ENCODE peak calls at places on chromosomes 12 and 14, in four cellular contexts. V is A549, I is gastrocnemius medialis, A is spleen. W is an unnamed sample.

GRCh38 chr14:106436310-106436905 is 910.0 kb downstream of the TMEM121 start:
- DNase-seq in V (peak), I (no peak), A (peak), W (peak)

GRCh38 chr14:96902004-96902403 is 104.8 kb downstream of the VRK1 start:
- DNase-seq in V (no peak), I (no peak), A (no peak), W (no peak)

GRCh38 chr14:89851031-89851430 is 103.5 kb downstream of the EFCAB11 start:
- DNase-seq in A (no peak), I (no peak), V (no peak), W (no peak)

GRCh38 chr12:80189241-80189640 is 89.9 kb downstream of the OTOGL start:
- DNase-seq in I (no peak), V (no peak), A (no peak), W (no peak)

GRCh38 chr14:100677152-100677924 is 49.4 kb upstream of the DLK1 start:
- DNase-seq in V (no peak), I (no peak), A (peak), W (peak)

GRCh38 chr14:41423503-41423902 is 183.2 kb upstream of the LRFN5 start:
- DNase-seq in A (no peak), I (no peak), V (no peak), W (no peak)

GRCh38 chr14:64673329-64673728 is 30.9 kb upstream of the PLEKHG3 start:
- DNase-seq in A (peak), V (no peak), I (no peak), W (no peak)

GRCh38 chr14:69154779-69155178 is 1.9 kb upstream of the DCAF5 start:
- DNase-seq in V (peak), A (no peak), I (no peak), W (peak)

GRCh38 chr12:63863658-63864455 is 19.4 kb downstream of the SRGAP1 start:
- DNase-seq in V (no peak), I (no peak), A (no peak), W (no peak)

GRCh38 chr12:88985631-88986030 is 366.7 kb downstream of the DUSP6 start:
- DNase-seq in A (no peak), V (no peak), I (no peak), W (peak)

GRCh38 chr14:92173668-92174067 is 51.9 kb downstream of the CPSF2 start:
- DNase-seq in A (no peak), V (no peak), I (no peak), W (no peak)

GRCh38 chr12:92290016-92290685 is 144.5 kb upstream of the BTG1 start:
- DNase-seq in I (no peak), V (no peak), A (no peak), W (peak)

GRCh38 chr12:110253176-110253575 is 27.9 kb upstream of the ATP2A2 start:
- DNase-seq in V (no peak), A (no peak), I (peak), W (no peak)

GRCh38 chr12:561116-561705 is 101.5 kb downstream of the B4GALNT3 start:
- DNase-seq in A (peak), I (no peak), V (no peak), W (no peak)

GRCh38 chr14:102694530-102695171 is 82.6 kb upstream of the TRAF3 start:
- DNase-seq in A (no peak), I (peak), V (peak), W (peak)

GRCh38 chr12:122852336-122853275 is 17.3 kb downstream of the HIP1R start:
- DNase-seq in A (no peak), V (no peak), I (no peak), W (no peak)

GRCh38 chr12:105773501-105773900 is 365.3 kb downstream of the NUAK1 start:
- DNase-seq in I (no peak), A (no peak), V (no peak), W (no peak)

GRCh38 chr12:6070472-6071257 is 53.8 kb downstream of the VWF start:
- DNase-seq in V (no peak), I (no peak), A (no peak), W (no peak)

GRCh38 chr14:31219169-31219568 is 11.6 kb upstream of the HECTD1 start:
- DNase-seq in I (no peak), V (no peak), A (no peak), W (no peak)

GRCh38 chr12:76379261-76379660 is 31.0 kb upstream of the BBS10 start:
- DNase-seq in V (no peak), A (no peak), I (no peak), W (no peak)

GRCh38 chr14:65957631-65958205 is 528.5 kb upstream of the CCDC196 start:
- DNase-seq in A (no peak), V (no peak), I (no peak), W (no peak)

GRCh38 chr14:93035917-93036651 is 79.6 kb downstream of the ITPK1 start:
- DNase-seq in I (no peak), A (peak), V (no peak), W (no peak)

GRCh38 chr12:61808856-61809255 is 451.3 kb upstream of the USP15 start:
- DNase-seq in V (no peak), A (no peak), I (no peak), W (no peak)

GRCh38 chr12:112164326-112164660 is 38.9 kb downstream of the TRAFD1 start:
- DNase-seq in A (no peak), I (no peak), V (no peak), W (no peak)

GRCh38 chr12:76611533-76611932 is 52.0 kb upstream of the OSBPL8 start:
- DNase-seq in V (no peak), A (no peak), I (no peak), W (no peak)

GRCh38 chr14:59274991-59275391 is 86.5 kb downstream of the DAAM1 start:
- DNase-seq in I (no peak), V (no peak), A (peak), W (peak)

GRCh38 chr12:127083028-127083949 is 1183.7 kb upstream of the TMEM132C start:
- DNase-seq in I (no peak), A (no peak), V (peak), W (peak)

GRCh38 chr14:65462411-65462810 is 49.9 kb downstream of the FUT8 start:
- DNase-seq in V (no peak), I (no peak), A (no peak), W (no peak)

GRCh38 chr12:120586216-120586615 is 5.0 kb upstream of the POP5 start:
- DNase-seq in A (no peak), I (no peak), V (no peak), W (no peak)

GRCh38 chr12:76449572-76449971 is 101.4 kb upstream of the BBS10 start:
- DNase-seq in V (no peak), A (no peak), I (no peak), W (peak)

GRCh38 chr12:51307655-51308593 is 16.1 kb downstream of the BIN2 start:
- DNase-seq in I (no peak), A (no peak), V (peak), W (no peak)

GRCh38 chr14:95796846-95797245 is 79.8 kb upstream of the TUNAR start:
- DNase-seq in I (no peak), V (no peak), A (no peak), W (no peak)

GRCh38 chr14:77403798-77404197 is 19.5 kb downstream of the NOXRED1 start:
- DNase-seq in I (no peak), V (no peak), A (no peak), W (no peak)

GRCh38 chr14:77406086-77406485 is 17.2 kb downstream of the NOXRED1 start:
- DNase-seq in I (no peak), V (no peak), A (no peak), W (no peak)

GRCh38 chr14:77407158-77407557 is 16.2 kb downstream of the NOXRED1 start:
- DNase-seq in V (no peak), A (no peak), I (no peak), W (no peak)

GRCh38 chr14:77406718-77407117 is 16.6 kb downstream of the NOXRED1 start:
- DNase-seq in I (no peak), A (no peak), V (no peak), W (no peak)

GRCh38 chr14:77409131-77409533 is 14.2 kb downstream of the NOXRED1 start:
- DNase-seq in A (no peak), V (no peak), I (no peak), W (no peak)
- TF ChIP-seq CTCF in A (peak), V (peak), I (no peak), W (peak)

GRCh38 chr12:11814362-11814761 is 164.9 kb downstream of the ETV6 start:
- DNase-seq in A (no peak), I (no peak), V (no peak), W (peak)

GRCh38 chr12:11813422-11813813 is 163.9 kb downstream of the ETV6 start:
- DNase-seq in A (no peak), I (no peak), V (no peak), W (peak)

GRCh38 chr12:11812558-11813421 is 163.3 kb downstream of the ETV6 start:
- DNase-seq in V (no peak), I (no peak), A (peak), W (peak)

GRCh38 chr12:11810160-11810559 is 160.7 kb downstream of the ETV6 start:
- DNase-seq in A (no peak), I (no peak), V (no peak), W (no peak)

DNA sequence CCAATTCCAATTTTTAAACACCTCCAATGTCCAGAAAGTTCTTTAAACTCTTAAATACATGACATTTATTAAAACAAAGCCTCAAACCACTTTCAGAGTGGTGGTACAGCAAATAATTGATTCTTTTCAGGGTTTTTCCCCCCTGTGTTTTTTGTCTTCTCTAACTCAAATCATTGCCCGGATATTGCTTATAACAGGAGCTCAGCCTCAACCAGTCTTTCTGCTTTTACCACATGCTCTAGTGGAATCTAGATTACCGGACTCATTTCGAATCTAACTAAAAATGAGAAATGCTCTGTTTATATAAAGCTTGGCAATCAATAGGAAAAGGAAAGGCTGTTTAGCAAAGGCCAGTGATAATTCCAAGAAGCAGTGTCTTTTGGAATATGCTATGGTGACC is 161.5 kb downstream of the ETV6 start:
- DNase-seq in V (no peak), A (no peak), I (no peak), W (no peak)
- H3K27ac ChIP-seq in V (no peak), A (peak), I (no peak), W (no peak)

GRCh38 chr14:22505751-22506710 is 83.0 kb downstream of the DAD1 start:
- DNase-seq in A (no peak), I (no peak), V (no peak), W (peak)
- H3K4me3 ChIP-seq in A (no peak), I (no peak), V (no peak), W (peak)

DNA sequence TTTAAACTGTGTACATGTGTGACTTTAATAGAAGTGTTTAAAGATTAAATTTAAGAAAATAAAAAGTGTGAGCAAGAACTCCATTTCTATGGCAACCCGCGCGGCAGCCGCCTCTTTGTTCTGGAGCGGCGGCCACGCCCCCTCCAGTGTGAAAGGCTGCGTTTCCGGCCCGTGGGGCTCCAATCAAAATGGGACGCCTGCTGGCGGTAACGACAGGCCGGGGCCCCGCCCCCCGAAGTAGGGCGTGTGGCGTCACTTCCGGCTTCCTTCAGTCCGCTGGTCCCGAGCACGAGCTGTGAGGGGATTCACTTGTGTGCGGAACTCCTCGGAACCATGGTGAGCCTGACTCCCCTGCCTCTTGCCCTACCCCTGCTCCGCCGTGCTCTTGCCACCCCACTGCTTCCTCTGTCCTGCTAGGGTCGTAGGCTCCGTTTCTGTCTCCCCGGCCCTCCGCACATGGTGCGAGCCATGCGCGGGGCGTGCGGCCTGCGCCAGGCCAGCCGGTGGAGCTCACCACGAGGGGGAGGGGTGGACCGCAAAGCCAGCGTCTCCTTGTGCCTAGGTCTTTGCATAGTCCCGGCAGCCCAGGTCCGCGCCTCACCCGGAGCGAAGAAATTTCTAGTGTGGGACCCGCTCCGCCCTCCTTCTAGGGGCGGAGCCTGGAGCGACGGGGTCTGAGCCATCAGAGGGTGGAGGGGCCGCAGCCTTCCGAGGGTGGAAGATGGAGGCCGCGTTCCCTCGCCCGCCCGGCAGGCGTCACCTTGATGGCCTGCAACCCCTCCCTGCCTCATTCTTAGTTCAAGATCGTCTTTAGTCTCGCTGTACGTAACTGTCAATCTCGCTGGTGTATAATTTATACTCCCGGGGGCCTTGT is at the start of gene CCT2:
- DNase-seq in I (peak), V (peak), A (peak), W (peak)
- TF ChIP-seq CTCF in I (peak), V (no peak), A (peak), W (peak)